ENCODE peak calls at places on chromosomes 5 and 9, in eight cellular contexts. One of them, this sample, is unnamed.

GRCh38 chr5:10507575-10508024 is 56.3 kb upstream of the ANKRD33B start:
- DNase-seq in NCI-H2081: no peak
- DNase-seq in NCI-H524: no peak
- DNase-seq in ovary: no peak
- DNase-seq in heart left ventricle: no peak
- DNase-seq in GM12892: no peak
- DNase-seq in tibial nerve: no peak
- DNase-seq in hippocampal formation: no peak
- DNase-seq in this sample: no peak

GRCh38 chr9:93180938-93181337 is 3.0 kb upstream of the WNK2 start:
- DNase-seq in hippocampal formation: no peak
- DNase-seq in GM12892: no peak
- DNase-seq in heart left ventricle: no peak
- DNase-seq in NCI-H524: no peak
- DNase-seq in ovary: no peak
- DNase-seq in tibial nerve: no peak
- DNase-seq in NCI-H2081: no peak
- DNase-seq in this sample: no peak

GRCh38 chr9:112535811-112536210 is 49.2 kb downstream of the KIAA1958 start:
- DNase-seq in heart left ventricle: no peak
- DNase-seq in NCI-H2081: no peak
- DNase-seq in GM12892: no peak
- DNase-seq in tibial nerve: no peak
- DNase-seq in NCI-H524: no peak
- DNase-seq in hippocampal formation: no peak
- DNase-seq in ovary: no peak
- DNase-seq in this sample: no peak

GRCh38 chr5:32984851-32985250 is 273.7 kb downstream of the NPR3 start:
- DNase-seq in GM12892: no peak
- DNase-seq in ovary: no peak
- DNase-seq in hippocampal formation: no peak
- DNase-seq in tibial nerve: no peak
- DNase-seq in heart left ventricle: no peak
- DNase-seq in NCI-H2081: no peak
- DNase-seq in NCI-H524: no peak
- DNase-seq in this sample: no peak

GRCh38 chr9:131436865-131437271 is 43.0 kb downstream of the PRRC2B start:
- DNase-seq in NCI-H2081: no peak
- DNase-seq in NCI-H524: no peak
- DNase-seq in hippocampal formation: no peak
- DNase-seq in tibial nerve: no peak
- DNase-seq in ovary: no peak
- DNase-seq in heart left ventricle: no peak
- DNase-seq in GM12892: no peak
- DNase-seq in this sample: no peak

GRCh38 chr9:131860430-131860829 is 120.6 kb upstream of the RAPGEF1 start:
- DNase-seq in ovary: no peak
- DNase-seq in GM12892: no peak
- DNase-seq in tibial nerve: no peak
- DNase-seq in NCI-H2081: no peak
- DNase-seq in hippocampal formation: no peak
- DNase-seq in NCI-H524: no peak
- DNase-seq in heart left ventricle: no peak
- DNase-seq in this sample: no peak

GRCh38 chr5:35694481-35694880 is 76.8 kb downstream of the SPEF2 start:
- DNase-seq in heart left ventricle: no peak
- DNase-seq in tibial nerve: no peak
- DNase-seq in ovary: no peak
- DNase-seq in GM12892: no peak
- DNase-seq in hippocampal formation: no peak
- DNase-seq in NCI-H524: no peak
- DNase-seq in NCI-H2081: no peak
- DNase-seq in this sample: no peak

GRCh38 chr5:126452477-126452876 is 29.3 kb downstream of the GRAMD2B start:
- DNase-seq in ovary: no peak
- DNase-seq in hippocampal formation: no peak
- DNase-seq in GM12892: no peak
- DNase-seq in NCI-H2081: no peak
- DNase-seq in heart left ventricle: no peak
- DNase-seq in tibial nerve: no peak
- DNase-seq in NCI-H524: no peak
- DNase-seq in this sample: no peak

GRCh38 chr9:123058834-123059233 is 25.4 kb downstream of the GPR21 start:
- DNase-seq in GM12892: no peak
- DNase-seq in NCI-H524: no peak
- DNase-seq in NCI-H2081: no peak
- DNase-seq in hippocampal formation: no peak
- DNase-seq in ovary: no peak
- DNase-seq in tibial nerve: no peak
- DNase-seq in heart left ventricle: no peak
- DNase-seq in this sample: no peak

This sample was measured in mucosa of descending colon.